ENCODE peak calls at places on chromosomes 5 and 9, in five cellular contexts. G is esophagus muscularis mucosa, U is neural crest cell, A is GM23338, Y is psoas muscle. M is an unnamed sample.

GRCh38 chr5:14039576-14039975 is 95.1 kb upstream of the DNAH5 start:
- DNase-seq in G (no peak), U (no peak), A (peak; percentile 4), Y (no peak), M (no peak)

GRCh38 chr9:114413909-114414308 is 26.1 kb upstream of the AKNA start:
- DNase-seq in G (no peak), U (no peak), A (peak; percentile 44), Y (no peak), M (no peak)

GRCh38 chr5:177189416-177189815 is 55.8 kb downstream of the NSD1 start:
- DNase-seq in G (no peak), U (no peak), A (no peak), Y (no peak), M (no peak)

GRCh38 chr5:82404382-82404945 is 126.3 kb upstream of the RPS23 start:
- DNase-seq in G (no peak), U (no peak), A (no peak), Y (no peak), M (no peak)

GRCh38 chr9:37968228-37968672 is 64.3 kb upstream of the SLC25A51 start:
- DNase-seq in G (no peak), U (no peak), A (no peak), Y (no peak), M (no peak)

GRCh38 chr5:103232393-103232999 is 26.1 kb upstream of the MACIR start:
- DNase-seq in G (no peak), U (no peak), A (peak; percentile 56), Y (no peak), M (no peak)

GRCh38 chr9:78118742-78119473 is 87.3 kb upstream of the GNAQ start:
- DNase-seq in G (no peak), U (no peak), A (no peak), Y (no peak), M (no peak)

GRCh38 chr9:130110596-130111021 is 56.9 kb downstream of the GPR107 start:
- DNase-seq in G (no peak), U (no peak), A (no peak), Y (no peak), M (no peak)

GRCh38 chr9:16425572-16425971 is 444.9 kb downstream of the BNC2 start:
- DNase-seq in G (no peak), U (no peak), A (no peak), Y (no peak), M (no peak)

GRCh38 chr9:122325124-122325523 is 45.7 kb upstream of the PTGS1 start:
- DNase-seq in G (no peak), U (no peak), A (no peak), Y (no peak), M (no peak)

GRCh38 chr5:125338804-125339203 is 592.4 kb upstream of the ZNF608 start:
- DNase-seq in G (no peak), U (no peak), A (no peak), Y (no peak), M (no peak)

GRCh38 chr9:2144619-2145018 is 129.5 kb downstream of the SMARCA2 start:
- DNase-seq in G (no peak), U (no peak), A (no peak), Y (no peak), M (no peak)

GRCh38 chr9:133044125-133044524 is 13.3 kb downstream of the GTF3C5 start:
- DNase-seq in G (no peak), U (no peak), A (no peak), Y (no peak), M (no peak)

GRCh38 chr5:107594253-107595045 is 76.3 kb downstream of the EFNA5 start:
- DNase-seq in G (no peak), U (no peak), A (no peak), Y (no peak), M (no peak)

GRCh38 chr9:14437336-14438231 is 123.6 kb upstream of the NFIB start:
- DNase-seq in G (no peak), U (no peak), A (no peak), Y (no peak), M (no peak)

GRCh38 chr5:10632110-10632903 is 68.4 kb downstream of the ANKRD33B start:
- DNase-seq in G (no peak), U (no peak), A (no peak), Y (peak; percentile 44), M (peak; percentile 88)

GRCh38 chr5:38414348-38414747 is 142.1 kb downstream of the LIFR start:
- DNase-seq in G (no peak), U (no peak), A (no peak), Y (no peak), M (no peak)

GRCh38 chr9:23492126-23493002 is 333.7 kb downstream of the ELAVL2 start:
- DNase-seq in G (no peak), U (peak; percentile 21), A (peak; percentile 81), Y (no peak), M (no peak)

GRCh38 chr9:117574099-117574498 is 130.1 kb upstream of the TLR4 start:
- DNase-seq in G (no peak), U (no peak), A (no peak), Y (no peak), M (no peak)

GRCh38 chr5:169694221-169694620 is 57.1 kb downstream of the DOCK2 start:
- DNase-seq in G (no peak), U (no peak), A (no peak), Y (no peak), M (no peak)

GRCh38 chr9:133103183-133103986 is 17.7 kb downstream of the RALGDS start:
- DNase-seq in G (no peak), U (peak; percentile 80), A (peak; percentile 60), Y (peak; percentile 88), M (peak; percentile 79)

GRCh38 chr9:99576002-99576401 is 245.7 kb upstream of the NR4A3 start:
- DNase-seq in G (peak; percentile 79), U (no peak), A (peak; percentile 2), Y (no peak), M (no peak)

GRCh38 chr9:136110082-136111061 is 8.3 kb downstream of the TMEM250 start:
- DNase-seq in G (no peak), U (no peak), A (peak; percentile 62), Y (no peak), M (no peak)

GRCh38 chr9:136108648-136109266 is 9.9 kb downstream of the TMEM250 start:
- DNase-seq in G (no peak), U (no peak), A (no peak), Y (no peak), M (no peak)

GRCh38 chr9:136107953-136108647 is 10.6 kb downstream of the TMEM250 start:
- DNase-seq in G (no peak), U (no peak), A (no peak), Y (peak; percentile 60), M (no peak)

GRCh38 chr9:136111190-136111589 is 7.5 kb downstream of the TMEM250 start:
- DNase-seq in G (no peak), U (no peak), A (no peak), Y (no peak), M (no peak)

GRCh38 chr9:136109351-136110081 is 9.2 kb downstream of the TMEM250 start:
- DNase-seq in G (peak; percentile 96), U (peak; percentile 48), A (peak; percentile 85), Y (peak; percentile 96), M (peak; percentile 92)
- TF ChIP-seq CTCF in G (peak; percentile 7), U (no peak), A (no peak), Y (no peak), M (no peak)

DNA sequence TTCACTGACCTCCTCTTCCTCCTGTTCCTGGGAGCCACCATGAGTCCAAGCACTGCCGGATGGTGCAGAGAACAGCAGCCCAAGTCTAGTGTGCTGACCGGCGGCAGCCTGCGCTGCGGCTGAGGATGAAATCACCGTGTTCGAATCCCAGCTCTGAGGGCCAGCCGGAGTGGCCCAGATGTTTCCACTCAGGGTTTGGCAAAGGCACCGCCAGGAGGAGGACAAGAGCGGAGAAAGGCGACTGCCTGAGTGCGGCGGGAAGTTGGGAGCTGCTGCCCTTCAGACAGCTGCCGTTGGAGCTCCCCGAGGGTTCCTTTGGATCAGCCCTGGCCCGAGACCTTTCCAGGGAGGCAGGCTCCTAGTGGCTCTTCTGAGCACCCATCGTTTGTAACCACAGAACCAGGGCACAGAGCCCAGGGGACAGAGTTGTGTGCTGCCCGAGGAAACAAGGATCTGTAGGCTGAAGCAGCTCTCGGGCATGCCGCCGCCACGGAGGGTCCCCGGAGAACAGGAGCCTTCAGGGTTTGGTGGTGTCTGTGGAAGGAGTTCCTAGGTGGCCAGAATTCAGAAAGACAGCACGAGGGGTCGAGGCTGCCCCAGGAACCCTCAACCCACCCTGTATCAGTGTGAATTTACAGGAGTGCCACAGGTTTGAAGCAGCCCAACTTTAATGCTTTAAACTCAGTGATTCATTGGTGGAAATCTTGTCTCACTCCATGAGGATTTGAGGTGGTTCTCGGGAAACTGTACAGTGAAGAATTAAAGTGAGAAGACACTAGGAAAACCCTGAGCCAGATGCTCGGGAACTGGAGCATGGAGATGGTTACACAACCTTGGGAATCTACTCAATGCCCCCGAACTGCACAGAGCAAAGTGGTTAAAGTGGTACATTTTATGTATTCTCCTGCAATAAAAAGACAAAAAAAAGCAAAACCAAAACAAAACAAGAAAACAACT is 115.5 kb upstream of the COL5A1 start:
- DNase-seq in G (no peak), U (no peak), A (no peak), Y (peak; percentile 71), M (no peak)
- TF ChIP-seq CTCF in G (no peak), U (no peak), A (no peak), Y (no peak), M (no peak)

GRCh38 chr9:90898229-90898628 is 96.6 kb downstream of the SYK start:
- DNase-seq in G (no peak), U (no peak), A (no peak), Y (no peak), M (no peak)
- TF ChIP-seq CTCF in G (no peak), U (peak; percentile 40), A (peak; percentile 49), Y (no peak), M (no peak)

GRCh38 chr5:132001647-132002561 is 9.6 kb downstream of the ACSL6 start:
- DNase-seq in G (no peak), U (no peak), A (peak; percentile 43), Y (peak; percentile 82), M (no peak)

GRCh38 chr5:132003982-132004381 is 7.5 kb downstream of the ACSL6 start:
- DNase-seq in G (no peak), U (no peak), A (no peak), Y (no peak), M (no peak)

GRCh38 chr5:132002701-132003100 is 8.8 kb downstream of the ACSL6 start:
- DNase-seq in G (no peak), U (no peak), A (no peak), Y (no peak), M (no peak)

GRCh38 chr5:132005591-132005990 is 5.9 kb downstream of the ACSL6 start:
- DNase-seq in G (no peak), U (no peak), A (no peak), Y (peak; percentile 28), M (no peak)

GRCh38 chr5:132003170-132003744 is 8.2 kb downstream of the ACSL6 start:
- DNase-seq in G (no peak), U (peak; percentile 64), A (peak; percentile 72), Y (peak; percentile 53), M (no peak)
- TF ChIP-seq CTCF in G (no peak), U (no peak), A (peak; percentile 23), Y (peak; percentile 8), M (no peak)

M was measured in CD14-positive monocyte.